ENCODE peak calls at places on chromosome 3, in six cellular contexts. One of them, this sample, is unnamed.

GRCh38 chr3:17974206-17974841 is 231.9 kb upstream of the TBC1D5 start:
- DNase-seq in Calu3: no peak
- DNase-seq in uterus: no peak
- DNase-seq in B cell: no peak
- DNase-seq in fibroblast of lung: no peak
- DNase-seq in heart right ventricle: no peak
- DNase-seq in this sample: no peak

GRCh38 chr3:126402666-126403302 is 8.1 kb downstream of the CFAP100 start:
- DNase-seq in Calu3: no peak
- DNase-seq in uterus: no peak
- DNase-seq in B cell: no peak
- DNase-seq in fibroblast of lung: no peak
- DNase-seq in heart right ventricle: no peak
- DNase-seq in this sample: no peak

GRCh38 chr3:196641278-196642058 is 2.0 kb downstream of the NRROS start:
- DNase-seq in Calu3: no peak
- DNase-seq in uterus: no peak
- DNase-seq in B cell: peak
- DNase-seq in fibroblast of lung: no peak
- DNase-seq in heart right ventricle: no peak
- DNase-seq in this sample: peak

GRCh38 chr3:99972380-99973104 is 141.8 kb downstream of the FILIP1L start:
- DNase-seq in Calu3: no peak
- DNase-seq in uterus: no peak
- DNase-seq in B cell: no peak
- DNase-seq in fibroblast of lung: no peak
- DNase-seq in heart right ventricle: no peak
- DNase-seq in this sample: no peak

GRCh38 chr3:127940116-127940515 is 25.1 kb downstream of the KBTBD12 start:
- DNase-seq in Calu3: no peak
- DNase-seq in uterus: no peak
- DNase-seq in B cell: no peak
- DNase-seq in fibroblast of lung: no peak
- DNase-seq in heart right ventricle: no peak
- DNase-seq in this sample: no peak

GRCh38 chr3:21893250-21893649 is 142.2 kb upstream of the ZNF385D start:
- DNase-seq in Calu3: no peak
- DNase-seq in uterus: no peak
- DNase-seq in B cell: no peak
- DNase-seq in fibroblast of lung: peak
- DNase-seq in heart right ventricle: no peak
- DNase-seq in this sample: no peak

GRCh38 chr3:103532986-103533385 is 1098.2 kb downstream of the ZPLD1 start:
- DNase-seq in Calu3: no peak
- DNase-seq in uterus: no peak
- DNase-seq in B cell: no peak
- DNase-seq in fibroblast of lung: no peak
- DNase-seq in heart right ventricle: no peak
- DNase-seq in this sample: no peak

GRCh38 chr3:46395210-46395661 is 11.6 kb downstream of the CCR5AS start:
- DNase-seq in Calu3: no peak
- DNase-seq in uterus: no peak
- DNase-seq in B cell: no peak
- DNase-seq in fibroblast of lung: peak
- DNase-seq in heart right ventricle: no peak
- DNase-seq in this sample: no peak

GRCh38 chr3:5731100-5731499 is 543.6 kb downstream of the EDEM1 start:
- DNase-seq in Calu3: no peak
- DNase-seq in uterus: no peak
- DNase-seq in B cell: no peak
- DNase-seq in fibroblast of lung: no peak
- DNase-seq in heart right ventricle: no peak
- DNase-seq in this sample: no peak

GRCh38 chr3:5739299-5739935 is 551.9 kb downstream of the EDEM1 start:
- DNase-seq in Calu3: no peak
- DNase-seq in uterus: no peak
- DNase-seq in B cell: no peak
- DNase-seq in fibroblast of lung: no peak
- DNase-seq in heart right ventricle: no peak
- DNase-seq in this sample: no peak

GRCh38 chr3:5732081-5732480 is 544.6 kb downstream of the EDEM1 start:
- DNase-seq in Calu3: no peak
- DNase-seq in uterus: no peak
- DNase-seq in B cell: no peak
- DNase-seq in fibroblast of lung: no peak
- DNase-seq in heart right ventricle: no peak
- DNase-seq in this sample: no peak

GRCh38 chr3:5729852-5730251 is 542.3 kb downstream of the EDEM1 start:
- DNase-seq in Calu3: no peak
- DNase-seq in uterus: no peak
- DNase-seq in B cell: no peak
- DNase-seq in fibroblast of lung: no peak
- DNase-seq in heart right ventricle: no peak
- DNase-seq in this sample: no peak

GRCh38 chr3:5733995-5734394 is 546.5 kb downstream of the EDEM1 start:
- DNase-seq in Calu3: no peak
- DNase-seq in uterus: no peak
- DNase-seq in B cell: no peak
- DNase-seq in fibroblast of lung: no peak
- DNase-seq in heart right ventricle: no peak
- DNase-seq in this sample: no peak
- TF ChIP-seq CTCF in Calu3: no peak
- TF ChIP-seq CTCF in uterus: no peak
- TF ChIP-seq CTCF in B cell: no peak
- TF ChIP-seq CTCF in fibroblast of lung: no peak
- TF ChIP-seq CTCF in heart right ventricle: no peak
- TF ChIP-seq CTCF in this sample: no peak

DNA sequence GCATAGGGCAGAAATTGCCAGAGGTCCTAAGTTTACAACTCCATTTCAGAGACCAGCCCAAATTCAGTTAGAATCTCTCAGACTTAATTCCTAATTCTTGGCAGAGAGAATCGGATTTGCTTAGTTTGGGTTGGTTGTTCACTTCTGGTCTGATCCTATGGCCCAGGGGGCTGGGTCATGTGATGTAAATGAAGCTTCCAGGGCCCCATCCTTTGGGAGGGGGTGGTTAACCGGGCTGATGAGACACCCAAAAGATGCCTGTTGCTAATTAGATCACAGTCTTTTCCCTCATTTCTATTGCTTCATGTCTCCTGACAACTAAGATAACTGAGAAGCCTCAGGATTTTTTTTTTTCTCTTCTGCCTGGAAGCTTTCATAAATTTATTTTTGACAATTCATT is 11.1 kb upstream of the ZNF620 start:
- DNase-seq in Calu3: no peak
- DNase-seq in uterus: no peak
- DNase-seq in B cell: no peak
- DNase-seq in fibroblast of lung: no peak
- DNase-seq in heart right ventricle: no peak
- DNase-seq in this sample: no peak
- TF ChIP-seq CTCF in Calu3: no peak
- TF ChIP-seq CTCF in uterus: no peak
- TF ChIP-seq CTCF in B cell: no peak
- TF ChIP-seq CTCF in fibroblast of lung: no peak
- TF ChIP-seq CTCF in heart right ventricle: no peak
- TF ChIP-seq CTCF in this sample: no peak

GRCh38 chr3:171671709-171672108 is 138.6 kb downstream of the PLD1 start:
- DNase-seq in Calu3: no peak
- DNase-seq in uterus: no peak
- DNase-seq in B cell: no peak
- DNase-seq in fibroblast of lung: no peak
- DNase-seq in heart right ventricle: no peak
- DNase-seq in this sample: no peak

GRCh38 chr3:171672538-171672937 is 137.7 kb downstream of the PLD1 start:
- DNase-seq in Calu3: no peak
- DNase-seq in uterus: no peak
- DNase-seq in B cell: no peak
- DNase-seq in fibroblast of lung: no peak
- DNase-seq in heart right ventricle: no peak
- DNase-seq in this sample: no peak

GRCh38 chr3:171672124-171672523 is 138.2 kb downstream of the PLD1 start:
- DNase-seq in Calu3: no peak
- DNase-seq in uterus: no peak
- DNase-seq in B cell: no peak
- DNase-seq in fibroblast of lung: no peak
- DNase-seq in heart right ventricle: no peak
- DNase-seq in this sample: no peak

GRCh38 chr3:171676600-171677175 is 133.6 kb downstream of the PLD1 start:
- DNase-seq in Calu3: peak
- DNase-seq in uterus: no peak
- DNase-seq in B cell: no peak
- DNase-seq in fibroblast of lung: no peak
- DNase-seq in heart right ventricle: peak
- DNase-seq in this sample: no peak

GRCh38 chr3:171673951-171674350 is 136.3 kb downstream of the PLD1 start:
- DNase-seq in Calu3: no peak
- DNase-seq in uterus: no peak
- DNase-seq in B cell: no peak
- DNase-seq in fibroblast of lung: no peak
- DNase-seq in heart right ventricle: no peak
- DNase-seq in this sample: no peak
- TF ChIP-seq CTCF in Calu3: no peak
- TF ChIP-seq CTCF in uterus: no peak
- TF ChIP-seq CTCF in B cell: no peak
- TF ChIP-seq CTCF in fibroblast of lung: no peak
- TF ChIP-seq CTCF in heart right ventricle: no peak
- TF ChIP-seq CTCF in this sample: no peak

GRCh38 chr3:65666426-65667091 is 372.2 kb downstream of the MAGI1 start:
- DNase-seq in Calu3: no peak
- DNase-seq in uterus: no peak
- DNase-seq in B cell: no peak
- DNase-seq in fibroblast of lung: peak
- DNase-seq in heart right ventricle: no peak
- DNase-seq in this sample: no peak
- TF ChIP-seq CTCF in Calu3: no peak
- TF ChIP-seq CTCF in uterus: no peak
- TF ChIP-seq CTCF in B cell: no peak
- TF ChIP-seq CTCF in fibroblast of lung: no peak
- TF ChIP-seq CTCF in heart right ventricle: no peak
- TF ChIP-seq CTCF in this sample: no peak

DNA sequence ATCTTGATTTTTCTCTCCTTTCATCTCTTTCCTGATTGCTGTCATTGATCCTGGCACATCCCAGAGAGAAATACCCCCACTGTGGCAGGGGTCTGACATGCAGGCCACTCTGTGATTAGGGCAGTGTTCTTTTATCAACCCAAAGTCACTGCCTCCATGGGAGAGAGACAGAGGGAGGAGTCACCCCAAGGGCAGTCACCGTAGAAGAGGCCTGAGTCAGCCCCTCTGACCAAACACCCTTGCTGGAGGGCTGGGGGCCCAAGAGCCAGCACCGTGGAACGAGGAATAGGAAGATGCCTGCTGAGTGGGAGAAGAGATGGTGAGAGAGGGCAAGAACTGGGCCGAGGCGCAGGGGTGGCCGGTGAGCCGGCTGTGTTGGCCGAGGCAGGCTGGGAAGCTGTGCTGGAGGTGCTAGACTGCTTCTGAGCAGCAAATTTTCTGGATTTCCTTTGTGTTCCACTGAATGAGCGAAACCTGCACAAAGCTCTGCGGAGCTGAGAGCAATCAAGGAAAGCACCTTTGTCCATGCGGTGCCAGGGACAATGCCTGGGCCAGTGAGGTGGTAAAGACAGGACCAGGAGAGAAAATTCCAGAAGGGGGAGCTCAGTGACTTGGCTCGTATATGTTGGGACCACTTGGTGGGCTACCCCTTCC is 103.8 kb downstream of the ADCY5 start:
- DNase-seq in Calu3: no peak
- DNase-seq in uterus: no peak
- DNase-seq in B cell: no peak
- DNase-seq in fibroblast of lung: no peak
- DNase-seq in heart right ventricle: no peak
- DNase-seq in this sample: no peak
- TF ChIP-seq CTCF in Calu3: no peak
- TF ChIP-seq CTCF in uterus: no peak
- TF ChIP-seq CTCF in B cell: no peak
- TF ChIP-seq CTCF in fibroblast of lung: no peak
- TF ChIP-seq CTCF in heart right ventricle: no peak
- TF ChIP-seq CTCF in this sample: no peak